ENCODE peak calls at places on chromosome 21, in nine cellular contexts. Z is CD8-positive, alpha-beta T cell; Q is neural progenitor cell; S is ascending aorta; E is prostate gland; H is AG04450; W is suprapubic skin; L is OCI-LY7; B is ovary. C is an unnamed sample.

GRCh38 chr21:20802201-20802600 is 196.0 kb upstream of the NCAM2 start:
- DNase-seq in Z (no peak), Q (no peak), S (no peak), E (no peak), H (no peak), W (no peak), L (no peak), B (no peak), C (no peak)

GRCh38 chr21:43884861-43885370 is 19.9 kb downstream of the AGPAT3 start:
- DNase-seq in Z (no peak), Q (no peak), S (no peak), E (no peak), H (no peak), W (no peak), L (no peak), B (no peak), C (no peak)

GRCh38 chr21:41973427-41973831 is 19.6 kb upstream of the C2CD2 start:
- DNase-seq in Z (no peak), Q (no peak), S (peak), E (no peak), H (no peak), W (peak), L (no peak), B (no peak), C (no peak)

GRCh38 chr21:16304700-16305099 is 574.9 kb downstream of the USP25 start:
- DNase-seq in Z (no peak), Q (no peak), S (no peak), E (no peak), H (no peak), W (no peak), L (no peak), B (no peak), C (no peak)

GRCh38 chr21:14870841-14871126 is 194.0 kb downstream of the NRIP1 start:
- DNase-seq in Z (no peak), Q (no peak), S (no peak), E (no peak), H (no peak), W (no peak), L (no peak), B (no peak), C (no peak)

GRCh38 chr21:43290529-43291346 is 121.9 kb downstream of the CRYAA start:
- DNase-seq in Z (no peak), Q (peak), S (no peak), E (no peak), H (no peak), W (no peak), L (peak), B (peak), C (no peak)

GRCh38 chr21:43740497-43741156 is 21.7 kb downstream of the PDXK start:
- DNase-seq in Z (no peak), Q (peak), S (no peak), E (peak), H (no peak), W (no peak), L (no peak), B (peak), C (no peak)

GRCh38 chr21:43866233-43866632 is 1.2 kb downstream of the AGPAT3 start:
- DNase-seq in Z (no peak), Q (peak), S (no peak), E (peak), H (no peak), W (no peak), L (peak), B (peak), C (no peak)

GRCh38 chr21:44089001-44089911 is 17.9 kb upstream of the PWP2 start:
- DNase-seq in Z (peak), Q (no peak), S (peak), E (peak), H (no peak), W (no peak), L (peak), B (no peak), C (peak)

GRCh38 chr21:38306833-38307232 is 50.0 kb downstream of the KCNJ15 start:
- DNase-seq in Z (no peak), Q (no peak), S (no peak), E (no peak), H (peak), W (no peak), L (no peak), B (no peak), C (no peak)

GRCh38 chr21:26437326-26438009 is 135.6 kb downstream of the CYYR1 start:
- DNase-seq in Z (no peak), Q (no peak), S (no peak), E (no peak), H (no peak), W (no peak), L (no peak), B (no peak), C (no peak)

GRCh38 chr21:14273736-14274538 is 58.0 kb downstream of the RBM11 start:
- DNase-seq in Z (no peak), Q (peak), S (peak), E (peak), H (no peak), W (peak), L (no peak), B (no peak), C (peak)

GRCh38 chr21:28627261-28627660 is 365.4 kb downstream of the LTN1 start:
- DNase-seq in Z (no peak), Q (no peak), S (no peak), E (no peak), H (no peak), W (no peak), L (no peak), B (no peak), C (no peak)

GRCh38 chr21:38267136-38267535 is 10.3 kb downstream of the KCNJ15 start:
- DNase-seq in Z (no peak), Q (no peak), S (no peak), E (no peak), H (no peak), W (no peak), L (no peak), B (no peak), C (no peak)

GRCh38 chr21:43195131-43196021 is 26.6 kb downstream of the CRYAA start:
- DNase-seq in Z (no peak), Q (no peak), S (peak), E (peak), H (no peak), W (peak), L (no peak), B (no peak), C (no peak)

GRCh38 chr21:42542196-42542595 is 28.5 kb downstream of the SLC37A1 start:
- DNase-seq in Z (no peak), Q (no peak), S (no peak), E (no peak), H (no peak), W (no peak), L (no peak), B (no peak), C (no peak)

GRCh38 chr21:37684115-37684493 is 232.2 kb downstream of the KCNJ6 start:
- DNase-seq in Z (no peak), Q (no peak), S (no peak), E (no peak), H (no peak), W (no peak), L (no peak), B (no peak), C (no peak)

GRCh38 chr21:20443558-20444155 is 554.6 kb upstream of the NCAM2 start:
- DNase-seq in Z (no peak), Q (peak), S (no peak), E (no peak), H (no peak), W (no peak), L (peak), B (no peak), C (no peak)

GRCh38 chr21:35575280-35575915 is 484.9 kb downstream of the SETD4 start:
- DNase-seq in Z (no peak), Q (no peak), S (no peak), E (no peak), H (peak), W (no peak), L (no peak), B (no peak), C (no peak)

GRCh38 chr21:42195378-42196031 is 23.4 kb upstream of the ABCG1 start:
- DNase-seq in Z (no peak), Q (no peak), S (no peak), E (no peak), H (peak), W (no peak), L (peak), B (no peak), C (peak)

GRCh38 chr21:37658994-37659458 is 257.2 kb downstream of the KCNJ6 start:
- DNase-seq in Z (no peak), Q (no peak), S (peak), E (peak), H (peak), W (no peak), L (no peak), B (no peak), C (no peak)

GRCh38 chr21:27564684-27565280 is 597.9 kb upstream of the ADAMTS5 start:
- DNase-seq in Z (no peak), Q (peak), S (no peak), E (peak), H (peak), W (no peak), L (peak), B (peak), C (no peak)

GRCh38 chr21:15852146-15852545 is 122.4 kb downstream of the USP25 start:
- DNase-seq in Z (no peak), Q (no peak), S (no peak), E (no peak), H (no peak), W (no peak), L (no peak), B (no peak), C (no peak)

GRCh38 chr21:28883931-28884330 is 108.7 kb downstream of the LTN1 start:
- DNase-seq in Z (no peak), Q (no peak), S (no peak), E (no peak), H (no peak), W (no peak), L (no peak), B (no peak), C (no peak)

GRCh38 chr21:31559368-31560119 is 99.9 kb upstream of the SOD1 start:
- DNase-seq in Z (peak), Q (peak), S (peak), E (peak), H (peak), W (peak), L (peak), B (peak), C (peak)

GRCh38 chr21:25298512-25299491 is 308.5 kb downstream of the MRPL39 start:
- DNase-seq in Z (no peak), Q (no peak), S (no peak), E (no peak), H (no peak), W (no peak), L (peak), B (no peak), C (peak)

GRCh38 chr21:33643658-33644311 is 1.5 kb downstream of the ITSN1 start:
- DNase-seq in Z (no peak), Q (peak), S (no peak), E (no peak), H (no peak), W (no peak), L (no peak), B (no peak), C (no peak)
- H3K4me3 ChIP-seq in Z (no peak), Q (peak), S (peak), E (peak), H (peak), W (peak), L (peak), B (peak), C (peak)

GRCh38 chr21:36613554-36613953 is 85.4 kb upstream of the SIM2 start:
- DNase-seq in Z (no peak), Q (no peak), S (peak), E (no peak), H (no peak), W (no peak), L (no peak), B (no peak), C (no peak)
- H3K27ac ChIP-seq in Z (no peak), Q (no peak), S (no peak), E (peak), H (no peak), W (no peak), L (no peak), B (no peak), C (no peak)

GRCh38 chr21:32687946-32688345 is 39.9 kb downstream of the SYNJ1 start:
- DNase-seq in Z (no peak), Q (peak), S (no peak), E (no peak), H (no peak), W (no peak), L (peak), B (no peak), C (no peak)
- TF ChIP-seq CTCF in Z (no peak), Q (peak), S (no peak), E (no peak), H (no peak), W (no peak), L (peak), B (no peak), C (no peak)

GRCh38 chr21:40905251-40905650 is 58.3 kb upstream of the DSCAM start:
- DNase-seq in Z (no peak), Q (no peak), S (no peak), E (no peak), H (no peak), W (no peak), L (no peak), B (no peak), C (no peak)
- H3K4me3 ChIP-seq in Z (no peak), Q (no peak), S (no peak), E (no peak), H (no peak), W (no peak), L (no peak), B (no peak), C (no peak)

DNA sequence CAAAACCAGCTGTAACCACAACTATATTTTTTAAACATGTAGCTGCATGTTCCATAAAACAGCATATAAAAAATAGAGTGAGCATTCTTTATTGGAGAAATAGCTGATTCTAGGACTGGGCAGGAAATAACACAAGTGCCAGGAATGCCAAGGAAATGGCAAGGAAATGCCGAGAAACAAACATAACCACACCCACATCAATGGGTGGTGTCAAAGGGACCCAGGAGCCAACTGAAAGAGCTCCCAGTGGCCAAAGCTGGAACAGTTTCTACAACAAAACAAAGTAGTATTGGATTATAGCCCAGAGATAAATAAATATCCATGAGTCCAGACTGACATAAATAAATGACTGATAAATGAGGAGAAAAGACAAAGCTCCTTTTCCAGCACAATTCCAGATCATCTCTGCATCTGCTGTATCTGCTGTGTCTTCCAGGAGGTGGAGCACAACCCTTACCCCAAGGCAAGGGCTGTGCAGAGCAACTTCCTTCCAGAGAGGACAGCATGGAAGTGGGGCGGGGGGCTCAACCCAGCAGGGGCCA is 28.1 kb downstream of the ADARB1 start:
- DNase-seq in Z (no peak), Q (no peak), S (no peak), E (peak), H (no peak), W (no peak), L (peak), B (no peak), C (no peak)
- H3K27ac ChIP-seq in Z (no peak), Q (no peak), S (peak), E (peak), H (no peak), W (peak), L (no peak), B (no peak), C (no peak)

DNA sequence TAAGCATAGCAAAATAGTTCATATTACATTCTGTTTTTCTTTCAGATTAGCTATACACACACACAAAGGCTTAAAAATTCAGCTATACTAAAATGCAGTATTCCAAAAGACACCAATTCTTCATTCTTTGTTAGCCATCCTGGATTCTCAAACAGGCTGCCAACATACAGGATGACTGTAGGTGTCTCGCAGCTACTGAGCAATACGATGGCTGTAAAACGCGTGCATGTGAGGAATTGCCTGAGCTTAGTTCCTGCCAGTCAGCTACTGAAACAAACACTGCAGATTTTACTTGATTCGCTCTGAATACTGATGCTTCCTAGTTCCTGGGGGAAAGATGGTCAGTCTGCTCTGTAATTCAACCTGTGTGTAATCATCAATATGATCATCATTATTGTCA is 24.7 kb upstream of the HMGN1 start:
- DNase-seq in Z (no peak), Q (peak), S (no peak), E (no peak), H (no peak), W (no peak), L (peak), B (no peak), C (no peak)
- TF ChIP-seq CTCF in Z (no peak), Q (peak), S (no peak), E (no peak), H (peak), W (no peak), L (peak), B (no peak), C (no peak)

GRCh38 chr21:17805966-17806365 is 13.2 kb downstream of the C21orf91 start:
- DNase-seq in Z (no peak), Q (no peak), S (no peak), E (no peak), H (no peak), W (no peak), L (no peak), B (no peak), C (no peak)

GRCh38 chr21:17798796-17799195 is 20.4 kb downstream of the C21orf91 start:
- DNase-seq in Z (no peak), Q (no peak), S (no peak), E (no peak), H (no peak), W (no peak), L (no peak), B (no peak), C (no peak)

GRCh38 chr21:17802568-17802967 is 16.6 kb downstream of the C21orf91 start:
- DNase-seq in Z (no peak), Q (no peak), S (no peak), E (no peak), H (peak), W (no peak), L (no peak), B (no peak), C (no peak)

GRCh38 chr21:17799414-17800164 is 19.6 kb downstream of the C21orf91 start:
- DNase-seq in Z (no peak), Q (no peak), S (no peak), E (no peak), H (no peak), W (no peak), L (no peak), B (no peak), C (no peak)

GRCh38 chr21:17803536-17803935 is 15.6 kb downstream of the C21orf91 start:
- DNase-seq in Z (no peak), Q (no peak), S (no peak), E (no peak), H (no peak), W (no peak), L (no peak), B (no peak), C (no peak)
- H3K4me3 ChIP-seq in Z (no peak), Q (no peak), S (no peak), E (no peak), H (no peak), W (no peak), L (no peak), B (no peak), C (no peak)